ENCODE peak calls at places on chromosome 13, in eight cellular contexts. C is fibroblast of mammary gland, K is anterior cingulate cortex, Y is NCI-H774, A is ELR, F is MG63, J is HT-29, I is GM23338. W is an unnamed sample.
A peak's percentile ranks its signal among the peaks of the same experiment; 100 is the strongest.

GRCh38 chr13:44120814-44121505 is 241.3 kb downstream of the LACC1 start:
- DNase-seq in C (no peak), Y (no peak), K (no peak), A (no peak), J (no peak), I (no peak), F (no peak), W (no peak)

GRCh38 chr13:70527553-70527952 is 419.3 kb upstream of the KLHL1 start:
- DNase-seq in Y (no peak), C (no peak), F (no peak), K (no peak), I (no peak), J (no peak), A (no peak), W (no peak)

GRCh38 chr13:106523566-106523965 is 11.9 kb downstream of the EFNB2 start:
- DNase-seq in C (peak; percentile 65), Y (no peak), F (no peak), A (no peak), I (no peak), K (no peak), J (peak; percentile 50), W (no peak)

GRCh38 chr13:65725001-65725400 is 1505.1 kb downstream of the PCDH9 start:
- DNase-seq in I (no peak), K (no peak), J (no peak), C (no peak), A (no peak), F (no peak), Y (no peak), W (no peak)

GRCh38 chr13:83620535-83621220 is 261.6 kb downstream of the SLITRK1 start:
- DNase-seq in F (no peak), C (peak; percentile 81), I (no peak), Y (no peak), J (no peak), K (no peak), A (peak; percentile 74), W (no peak)

GRCh38 chr13:34201050-34201913 is 383.3 kb downstream of the RFC3 start:
- DNase-seq in J (peak; percentile 68), I (no peak), K (no peak), F (peak; percentile 71), Y (no peak), C (peak; percentile 67), A (peak; percentile 11), W (no peak)

GRCh38 chr13:43831088-43831487 is 44.3 kb upstream of the ENOX1 start:
- DNase-seq in Y (no peak), F (peak; percentile 39), C (peak; percentile 85), J (no peak), I (no peak), K (no peak), A (peak; percentile 48), W (no peak)

GRCh38 chr13:40666905-40667621 is 622 bp upstream of the FOXO1 start:
- DNase-seq in C (no peak), I (peak; percentile 70), A (peak; percentile 54), K (no peak), J (no peak), Y (no peak), F (peak; percentile 9), W (peak; percentile 68)

GRCh38 chr13:106610511-106610910 is 42.6 kb upstream of the ARGLU1 start:
- DNase-seq in Y (no peak), F (peak; percentile 37), K (no peak), J (no peak), I (no peak), C (peak; percentile 78), A (peak; percentile 79), W (no peak)